ENCODE peak calls at places on chromosomes 1 and 21, in nine cellular contexts. J is dorsolateral prefrontal cortex; F is CD8-positive, alpha-beta T cell; D is right lobe of liver; Z is astrocyte of the spinal cord; W is heart left ventricle; H is AG10803; I is cardiac fibroblast; Q is kidney. K is an unnamed sample.

GRCh38 chr1:115654125-115654524 is 12.4 kb downstream of the VANGL1 start:
- DNase-seq in J (no peak), F (no peak), D (no peak), Z (no peak), W (no peak), H (no peak), I (no peak), Q (no peak), K (no peak)

GRCh38 chr1:209427277-209427676 is 156.2 kb upstream of the CAMK1G start:
- DNase-seq in J (no peak), F (no peak), D (no peak), Z (no peak), W (no peak), H (no peak), I (no peak), Q (no peak), K (no peak)

GRCh38 chr1:233627823-233628222 is 13.9 kb downstream of the KCNK1 start:
- DNase-seq in J (no peak), F (no peak), D (no peak), Z (no peak), W (no peak), H (no peak), I (no peak), Q (no peak), K (no peak)

GRCh38 chr1:76190749-76191424 is 116.3 kb downstream of the ST6GALNAC3 start:
- DNase-seq in J (no peak), F (no peak), D (no peak), Z (no peak), W (no peak), H (no peak), I (no peak), Q (no peak), K (no peak)

GRCh38 chr1:59079434-59080135 is 217.3 kb upstream of the FGGY start:
- DNase-seq in J (no peak), F (no peak), D (no peak), Z (peak; percentile 49), W (no peak), H (peak; percentile 22), I (no peak), Q (no peak), K (no peak)

GRCh38 chr1:1157914-1158710 is 15.6 kb upstream of the TTLL10 start:
- DNase-seq in J (peak; percentile 38), F (no peak), D (no peak), Z (peak; percentile 10), W (peak; percentile 56), H (peak; percentile 16), I (peak; percentile 21), Q (peak; percentile 94), K (no peak)

GRCh38 chr21:33747420-33747819 is 105.1 kb downstream of the ITSN1 start:
- DNase-seq in J (no peak), F (no peak), D (no peak), Z (no peak), W (no peak), H (no peak), I (no peak), Q (no peak), K (no peak)

GRCh38 chr1:45246760-45247159 is 40.4 kb upstream of the ZSWIM5 start:
- DNase-seq in J (no peak), F (no peak), D (no peak), Z (peak; percentile 83), W (no peak), H (peak; percentile 73), I (peak; percentile 99), Q (no peak), K (no peak)

GRCh38 chr1:159924025-159924790 is 1.1 kb downstream of the TAGLN2 start:
- DNase-seq in J (no peak), F (peak; percentile 38), D (peak; percentile 94), Z (peak; percentile 96), W (peak; percentile 92), H (peak; percentile 92), I (peak; percentile 94), Q (peak; percentile 98), K (no peak)
- TF ChIP-seq CTCF in J (no peak), F (no peak), D (no peak), Z (no peak), W (no peak), H (peak; percentile 4), I (peak; percentile 17), Q (no peak), K (peak; percentile 16)

GRCh38 chr1:167630568-167631385 is 745 bp downstream of the RCSD1 start:
- DNase-seq in J (no peak), F (no peak), D (no peak), Z (no peak), W (no peak), H (no peak), I (no peak), Q (no peak), K (no peak)

GRCh38 chr1:167627865-167628641 is 2.0 kb upstream of the RCSD1 start:
- DNase-seq in J (no peak), F (peak; percentile 62), D (no peak), Z (no peak), W (no peak), H (no peak), I (no peak), Q (no peak), K (no peak)

GRCh38 chr1:167631386-167631941 is 1.4 kb downstream of the RCSD1 start:
- DNase-seq in J (no peak), F (no peak), D (no peak), Z (no peak), W (no peak), H (no peak), I (no peak), Q (no peak), K (no peak)

GRCh38 chr1:167628754-167629515 is 1.1 kb upstream of the RCSD1 start:
- DNase-seq in J (no peak), F (no peak), D (no peak), Z (no peak), W (no peak), H (no peak), I (no peak), Q (no peak), K (no peak)

DNA sequence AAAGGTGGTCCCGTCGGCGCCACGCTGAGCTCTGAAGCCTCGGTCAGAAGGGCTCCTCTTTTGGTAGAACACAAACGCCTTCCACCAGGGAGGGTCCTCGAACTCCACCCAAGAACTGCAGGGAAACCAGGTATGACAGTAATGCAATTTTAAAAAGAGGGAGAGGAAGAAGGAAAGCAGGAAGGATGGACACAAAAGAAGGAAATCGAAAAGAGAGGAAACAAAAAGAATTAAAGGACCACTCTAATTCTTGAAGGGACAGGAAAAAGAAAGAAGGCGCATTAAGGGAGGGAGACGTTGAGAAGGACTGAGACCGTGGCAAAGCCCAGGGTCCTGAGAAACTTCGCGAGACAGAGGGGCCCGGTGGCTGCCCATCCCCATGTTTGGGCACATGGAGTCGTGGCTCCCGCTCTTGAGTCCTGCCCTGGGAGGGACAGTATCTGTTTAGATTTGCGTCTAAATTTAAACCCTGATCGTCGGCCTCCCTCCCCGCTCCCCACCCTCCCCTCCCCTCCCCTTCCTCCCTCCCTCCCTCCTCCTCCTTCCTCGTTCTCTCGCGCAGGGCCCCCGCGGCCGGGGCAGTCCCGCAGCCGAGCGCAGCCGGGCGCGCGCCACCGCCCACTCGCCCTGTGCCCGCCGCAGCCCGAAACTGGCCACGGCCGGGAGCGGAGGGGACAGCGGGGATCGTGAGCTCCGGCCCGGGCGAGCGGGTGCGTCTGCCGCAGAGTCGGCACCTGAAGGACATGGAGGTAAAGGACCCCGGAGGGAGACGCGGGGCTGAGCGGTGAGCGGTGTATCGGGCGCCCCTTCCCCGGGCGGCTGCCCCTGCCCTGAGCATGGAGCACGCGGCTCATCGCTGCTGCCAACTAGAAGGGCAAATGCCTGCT is at the start of gene RCSD1:
- DNase-seq in J (no peak), F (peak; percentile 50), D (peak; percentile 62), Z (no peak), W (peak; percentile 80), H (no peak), I (no peak), Q (peak; percentile 84), K (no peak)
- H3K4me3 ChIP-seq in J (peak within 1 kb of the TSS; percentile 70), F (peak within 1 kb of the TSS; percentile 77), D (peak within 1 kb of the TSS; percentile 55), Z (peak within 1 kb of the TSS; percentile 35), W (peak within 1 kb of the TSS; percentile 89), H (peak within 1 kb of the TSS; percentile 52), I (peak within 1 kb of the TSS; percentile 65), Q (peak within 1 kb of the TSS; percentile 63), K (peak within 1 kb of the TSS; percentile 49)

GRCh38 chr1:34928066-34928864 is 1.2 kb downstream of the DLGAP3 start:
- DNase-seq in J (peak; percentile 60), F (no peak), D (no peak), Z (no peak), W (no peak), H (no peak), I (no peak), Q (no peak), K (no peak)

GRCh38 chr1:34929497-34929852 is at the start of gene DLGAP3:
- DNase-seq in J (peak; percentile 67), F (no peak), D (no peak), Z (no peak), W (no peak), H (no peak), I (no peak), Q (no peak), K (no peak)

GRCh38 chr1:34928865-34929496 is 469 bp downstream of the DLGAP3 start:
- DNase-seq in J (no peak), F (no peak), D (no peak), Z (no peak), W (no peak), H (no peak), I (no peak), Q (no peak), K (no peak)

GRCh38 chr1:34930702-34931071 is 1.2 kb upstream of the DLGAP3 start:
- DNase-seq in J (no peak), F (no peak), D (no peak), Z (no peak), W (no peak), H (no peak), I (no peak), Q (no peak), K (no peak)

DNA sequence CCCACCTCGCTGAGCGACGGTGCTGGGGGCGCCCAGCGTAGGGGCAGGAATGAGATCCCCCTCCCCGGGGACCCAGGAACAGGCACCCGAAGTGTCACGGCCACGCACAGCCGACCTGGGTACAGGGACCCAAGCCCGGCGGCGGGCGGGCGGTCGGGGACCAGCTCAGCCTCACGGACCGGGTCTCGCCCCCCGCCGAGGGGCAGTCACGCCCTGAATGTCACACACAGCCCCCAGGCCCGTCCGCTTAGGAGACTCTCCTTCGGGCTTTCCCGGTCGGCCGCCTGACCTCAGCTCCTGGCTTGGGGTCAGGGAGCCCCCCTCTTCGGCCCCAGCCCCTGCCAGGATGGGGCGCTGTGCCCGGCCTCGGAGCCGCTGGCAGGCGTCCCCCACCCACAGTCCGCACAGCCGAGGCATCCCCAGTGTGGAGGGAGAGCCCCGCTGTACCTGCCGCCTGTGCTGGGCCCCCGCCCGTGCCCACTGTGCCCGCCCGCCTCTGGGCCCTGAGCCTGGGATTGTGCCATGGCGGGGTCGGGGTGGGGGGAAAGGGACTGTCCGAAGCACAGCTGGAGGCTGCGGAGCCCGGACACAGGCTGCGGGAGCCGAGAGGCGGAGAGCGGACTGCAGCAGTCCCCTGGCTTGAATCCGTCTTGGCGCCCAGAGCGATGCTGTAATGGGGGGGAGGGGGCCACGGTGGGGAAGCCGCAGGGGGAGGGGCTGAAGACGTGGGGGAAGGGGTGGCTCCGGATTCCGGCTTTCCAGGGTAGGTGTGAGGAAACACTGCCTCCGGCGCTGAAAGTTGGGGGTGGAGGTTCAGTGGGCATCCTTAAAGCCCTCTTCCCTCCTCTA is 627 bp upstream of the DLGAP3 start:
- DNase-seq in J (no peak), F (no peak), D (no peak), Z (no peak), W (no peak), H (no peak), I (no peak), Q (no peak), K (no peak)
- TF ChIP-seq CTCF in J (no peak), F (no peak), D (no peak), Z (no peak), W (no peak), H (no peak), I (no peak), Q (no peak), K (no peak)

DNA sequence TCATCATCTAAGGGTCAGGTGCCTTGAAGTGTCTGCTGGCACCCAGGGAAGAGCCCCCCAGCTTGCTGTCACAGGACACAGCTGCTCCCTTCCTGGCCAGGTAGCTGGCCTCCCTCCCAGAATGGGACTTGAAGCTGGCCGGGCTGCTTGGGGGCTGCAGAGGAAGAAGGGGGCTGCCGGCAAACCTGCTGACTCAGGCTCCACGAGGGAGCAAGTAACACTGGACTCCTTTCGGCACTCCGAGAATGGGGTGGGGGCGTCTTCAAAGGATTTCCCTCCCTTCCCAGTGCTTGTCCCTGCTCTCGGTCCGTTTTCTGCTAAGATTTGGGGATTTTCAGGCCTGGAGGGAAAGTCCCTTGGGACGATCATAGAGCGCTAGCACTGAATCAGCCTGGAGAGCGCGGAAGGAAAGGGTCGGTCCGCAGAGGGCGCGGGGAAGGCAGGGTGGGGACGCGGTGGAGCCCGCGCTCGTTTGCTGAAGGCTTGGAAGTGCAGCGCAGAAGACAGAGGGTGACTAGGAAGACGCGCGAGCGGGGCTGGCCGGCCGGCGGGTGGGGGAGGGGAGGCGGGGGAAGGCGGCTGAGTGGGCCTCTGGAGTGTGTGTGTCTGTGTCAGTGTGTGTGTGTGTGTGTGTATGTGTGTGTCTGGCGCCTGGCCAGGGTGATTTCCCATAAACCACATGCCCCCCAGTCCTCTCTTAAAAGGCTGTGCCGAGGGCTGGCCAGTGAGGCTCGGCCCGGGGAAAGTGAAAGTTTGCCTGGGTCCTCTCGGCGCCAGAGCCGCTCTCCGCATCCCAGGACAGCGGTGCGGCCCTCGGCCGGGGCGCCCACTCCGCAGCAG is at the start of gene CSF1:
- DNase-seq in J (peak; percentile 38), F (peak; percentile 28), D (peak; percentile 86), Z (peak; percentile 88), W (peak; percentile 88), H (peak; percentile 91), I (peak; percentile 92), Q (peak; percentile 95), K (no peak)
- H3K4me3 ChIP-seq in J (peak within 1 kb of the TSS; percentile 77), F (peak within 1 kb of the TSS; percentile 53), D (peak within 1 kb of the TSS; percentile 87), Z (peak within 1 kb of the TSS; percentile 83), W (peak within 1 kb of the TSS; percentile 88), H (peak within 1 kb of the TSS; percentile 99), I (peak within 1 kb of the TSS; percentile 98), Q (peak within 1 kb of the TSS; percentile 70), K (peak within 1 kb of the TSS; percentile 92)

K was measured in epithelial cell of proximal tubule.